ENCODE peak calls at places on chromosome 20, in nine cellular contexts. One of them, this sample, is unnamed.

GRCh38 chr20:43914697-43915208 is at the start of gene TOX2:
- DNase-seq in AG10803: peak; percentile 51
- DNase-seq in Caco-2: peak; percentile 60
- DNase-seq in retinal pigment epithelial cell: no peak
- DNase-seq in cardiac fibroblast: peak; percentile 61
- DNase-seq in tibial nerve: no peak
- DNase-seq in fibroblast of lung: peak; percentile 49
- DNase-seq in upper lobe of right lung: no peak
- DNase-seq in IMR-90: no peak
- DNase-seq in this sample: peak; percentile 49

GRCh38 chr20:37901280-37901666 is 1.7 kb upstream of the VSTM2L start:
- DNase-seq in AG10803: no peak
- DNase-seq in Caco-2: no peak
- DNase-seq in retinal pigment epithelial cell: no peak
- DNase-seq in cardiac fibroblast: no peak
- DNase-seq in tibial nerve: no peak
- DNase-seq in fibroblast of lung: no peak
- DNase-seq in upper lobe of right lung: no peak
- DNase-seq in IMR-90: no peak
- DNase-seq in this sample: peak; percentile 33

GRCh38 chr20:62487564-62488086 is 11.8 kb upstream of the GATA5 start:
- DNase-seq in AG10803: no peak
- DNase-seq in Caco-2: peak; percentile 87
- DNase-seq in retinal pigment epithelial cell: peak; percentile 23
- DNase-seq in cardiac fibroblast: no peak
- DNase-seq in tibial nerve: no peak
- DNase-seq in fibroblast of lung: no peak
- DNase-seq in upper lobe of right lung: no peak
- DNase-seq in IMR-90: no peak
- DNase-seq in this sample: no peak

GRCh38 chr20:50027611-50028105 is 44.9 kb downstream of the SNAI1 start:
- DNase-seq in AG10803: peak; percentile 90
- DNase-seq in Caco-2: no peak
- DNase-seq in retinal pigment epithelial cell: peak; percentile 69
- DNase-seq in cardiac fibroblast: peak; percentile 95
- DNase-seq in tibial nerve: no peak
- DNase-seq in fibroblast of lung: peak; percentile 85
- DNase-seq in upper lobe of right lung: peak; percentile 71
- DNase-seq in IMR-90: peak; percentile 92
- DNase-seq in this sample: peak; percentile 94

GRCh38 chr20:38844963-38845362 is 39.5 kb downstream of the PPP1R16B start:
- DNase-seq in AG10803: no peak
- DNase-seq in Caco-2: no peak
- DNase-seq in retinal pigment epithelial cell: no peak
- DNase-seq in cardiac fibroblast: no peak
- DNase-seq in tibial nerve: no peak
- DNase-seq in fibroblast of lung: no peak
- DNase-seq in upper lobe of right lung: no peak
- DNase-seq in IMR-90: no peak
- DNase-seq in this sample: no peak

GRCh38 chr20:25310921-25311728 is 63.2 kb downstream of the PYGB start:
- DNase-seq in AG10803: peak; percentile 94
- DNase-seq in Caco-2: no peak
- DNase-seq in retinal pigment epithelial cell: no peak
- DNase-seq in cardiac fibroblast: peak; percentile 63
- DNase-seq in tibial nerve: peak; percentile 19
- DNase-seq in fibroblast of lung: peak; percentile 81
- DNase-seq in upper lobe of right lung: peak; percentile 36
- DNase-seq in IMR-90: peak; percentile 95
- DNase-seq in this sample: peak; percentile 50

GRCh38 chr20:43751167-43752050 is 24.6 kb upstream of the GTSF1L start:
- DNase-seq in AG10803: peak; percentile 67
- DNase-seq in Caco-2: no peak
- DNase-seq in retinal pigment epithelial cell: no peak
- DNase-seq in cardiac fibroblast: peak; percentile 71
- DNase-seq in tibial nerve: no peak
- DNase-seq in fibroblast of lung: peak; percentile 93
- DNase-seq in upper lobe of right lung: no peak
- DNase-seq in IMR-90: peak; percentile 92
- DNase-seq in this sample: peak; percentile 75

GRCh38 chr20:1876217-1876921 is 18.8 kb upstream of the SIRPA start:
- DNase-seq in AG10803: no peak
- DNase-seq in Caco-2: peak; percentile 24
- DNase-seq in retinal pigment epithelial cell: no peak
- DNase-seq in cardiac fibroblast: no peak
- DNase-seq in tibial nerve: no peak
- DNase-seq in fibroblast of lung: no peak
- DNase-seq in upper lobe of right lung: no peak
- DNase-seq in IMR-90: no peak
- DNase-seq in this sample: no peak

GRCh38 chr20:58498445-58499068 is 16.6 kb downstream of the APCDD1L start:
- DNase-seq in AG10803: no peak
- DNase-seq in Caco-2: no peak
- DNase-seq in retinal pigment epithelial cell: no peak
- DNase-seq in cardiac fibroblast: no peak
- DNase-seq in tibial nerve: no peak
- DNase-seq in fibroblast of lung: no peak
- DNase-seq in upper lobe of right lung: no peak
- DNase-seq in IMR-90: no peak
- DNase-seq in this sample: no peak

GRCh38 chr20:17036546-17036945 is 190.3 kb upstream of the PCSK2 start:
- DNase-seq in AG10803: peak; percentile 8
- DNase-seq in Caco-2: no peak
- DNase-seq in retinal pigment epithelial cell: no peak
- DNase-seq in cardiac fibroblast: no peak
- DNase-seq in tibial nerve: no peak
- DNase-seq in fibroblast of lung: no peak
- DNase-seq in upper lobe of right lung: no peak
- DNase-seq in IMR-90: peak; percentile 58
- DNase-seq in this sample: no peak

GRCh38 chr20:48468571-48468970 is 359.2 kb downstream of the PREX1 start:
- DNase-seq in AG10803: no peak
- DNase-seq in Caco-2: no peak
- DNase-seq in retinal pigment epithelial cell: no peak
- DNase-seq in cardiac fibroblast: no peak
- DNase-seq in tibial nerve: no peak
- DNase-seq in fibroblast of lung: no peak
- DNase-seq in upper lobe of right lung: no peak
- DNase-seq in IMR-90: no peak
- DNase-seq in this sample: no peak

GRCh38 chr20:60993647-60994046 is 258.4 kb upstream of the CDH4 start:
- DNase-seq in AG10803: no peak
- DNase-seq in Caco-2: no peak
- DNase-seq in retinal pigment epithelial cell: no peak
- DNase-seq in cardiac fibroblast: no peak
- DNase-seq in tibial nerve: no peak
- DNase-seq in fibroblast of lung: peak; percentile 17
- DNase-seq in upper lobe of right lung: no peak
- DNase-seq in IMR-90: peak; percentile 8
- DNase-seq in this sample: no peak

DNA sequence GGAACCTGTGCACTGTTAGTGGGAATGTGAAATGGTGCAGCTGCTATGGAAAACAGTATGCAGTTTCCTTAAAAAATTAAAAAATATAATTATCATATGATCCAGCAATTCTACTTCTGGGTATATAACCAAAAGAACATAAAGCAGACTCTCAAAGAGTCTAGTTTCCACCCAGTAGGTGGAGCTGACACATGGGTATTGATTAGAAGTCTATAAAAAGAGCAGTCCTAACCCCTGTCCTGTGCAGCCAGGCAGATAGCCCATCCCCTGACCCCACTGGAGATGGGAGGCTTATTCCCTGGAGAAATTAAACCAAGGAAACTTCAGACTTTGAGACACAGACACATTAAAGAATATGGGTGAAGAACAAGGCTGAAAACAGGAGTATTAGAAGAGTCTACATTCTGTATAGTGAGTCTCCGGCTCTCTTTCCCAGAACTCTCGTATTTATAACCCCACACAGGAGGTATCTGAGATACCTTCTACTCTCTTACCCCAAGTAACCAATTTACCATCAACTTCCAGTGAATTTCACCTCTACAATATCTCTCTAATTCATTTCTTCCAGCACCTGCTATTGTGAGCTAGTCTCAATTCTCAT is 92.3 kb downstream of the SEL1L2 start:
- DNase-seq in AG10803: no peak
- DNase-seq in Caco-2: peak; percentile 15
- DNase-seq in retinal pigment epithelial cell: no peak
- DNase-seq in cardiac fibroblast: no peak
- DNase-seq in tibial nerve: no peak
- DNase-seq in fibroblast of lung: no peak
- DNase-seq in upper lobe of right lung: no peak
- DNase-seq in IMR-90: no peak
- DNase-seq in this sample: no peak
- TF ChIP-seq CTCF in AG10803: peak; percentile 49
- TF ChIP-seq CTCF in Caco-2: peak; percentile 43
- TF ChIP-seq CTCF in retinal pigment epithelial cell: peak; percentile 20
- TF ChIP-seq CTCF in cardiac fibroblast: no peak
- TF ChIP-seq CTCF in tibial nerve: no peak
- TF ChIP-seq CTCF in fibroblast of lung: no peak
- TF ChIP-seq CTCF in upper lobe of right lung: no peak
- TF ChIP-seq CTCF in IMR-90: no peak
- TF ChIP-seq CTCF in this sample: no peak

GRCh38 chr20:35618032-35618371 is 2.4 kb downstream of the SPAG4 start:
- DNase-seq in AG10803: no peak
- DNase-seq in Caco-2: no peak
- DNase-seq in retinal pigment epithelial cell: no peak
- DNase-seq in cardiac fibroblast: no peak
- DNase-seq in tibial nerve: no peak
- DNase-seq in fibroblast of lung: no peak
- DNase-seq in upper lobe of right lung: no peak
- DNase-seq in IMR-90: no peak
- DNase-seq in this sample: no peak

GRCh38 chr20:35618372-35619131 is 2.9 kb downstream of the SPAG4 start:
- DNase-seq in AG10803: peak; percentile 19
- DNase-seq in Caco-2: peak; percentile 67
- DNase-seq in retinal pigment epithelial cell: peak; percentile 10
- DNase-seq in cardiac fibroblast: peak; percentile 37
- DNase-seq in tibial nerve: no peak
- DNase-seq in fibroblast of lung: peak; percentile 15
- DNase-seq in upper lobe of right lung: no peak
- DNase-seq in IMR-90: peak; percentile 23
- DNase-seq in this sample: peak; percentile 39

GRCh38 chr20:35616465-35617396 is 1.1 kb downstream of the SPAG4 start:
- DNase-seq in AG10803: peak; percentile 99
- DNase-seq in Caco-2: peak; percentile 96
- DNase-seq in retinal pigment epithelial cell: peak; percentile 97
- DNase-seq in cardiac fibroblast: peak; percentile 100
- DNase-seq in tibial nerve: peak; percentile 74
- DNase-seq in fibroblast of lung: peak; percentile 100
- DNase-seq in upper lobe of right lung: peak; percentile 95
- DNase-seq in IMR-90: peak; percentile 99
- DNase-seq in this sample: peak; percentile 100

GRCh38 chr20:35615667-35616464 is at the start of gene SPAG4:
- DNase-seq in AG10803: no peak
- DNase-seq in Caco-2: peak; percentile 100
- DNase-seq in retinal pigment epithelial cell: no peak
- DNase-seq in cardiac fibroblast: peak; percentile 85
- DNase-seq in tibial nerve: peak; percentile 99
- DNase-seq in fibroblast of lung: peak; percentile 82
- DNase-seq in upper lobe of right lung: peak; percentile 100
- DNase-seq in IMR-90: peak; percentile 78
- DNase-seq in this sample: peak; percentile 82

GRCh38 chr20:35617397-35618031 is 1.9 kb downstream of the SPAG4 start:
- DNase-seq in AG10803: peak; percentile 46
- DNase-seq in Caco-2: peak; percentile 88
- DNase-seq in retinal pigment epithelial cell: peak; percentile 33
- DNase-seq in cardiac fibroblast: peak; percentile 72
- DNase-seq in tibial nerve: peak; percentile 27
- DNase-seq in fibroblast of lung: peak; percentile 60
- DNase-seq in upper lobe of right lung: peak; percentile 72
- DNase-seq in IMR-90: peak; percentile 53
- DNase-seq in this sample: peak; percentile 56
- H3K4me3 ChIP-seq in AG10803: peak overlapping the region; percentile 71
- H3K4me3 ChIP-seq in Caco-2: peak overlapping the region; percentile 66
- H3K4me3 ChIP-seq in retinal pigment epithelial cell: peak overlapping the region; percentile 71
- H3K4me3 ChIP-seq in cardiac fibroblast: peak overlapping the region; percentile 65
- H3K4me3 ChIP-seq in tibial nerve: peak overlapping the region; percentile 75
- H3K4me3 ChIP-seq in fibroblast of lung: peak overlapping the region; percentile 64
- H3K4me3 ChIP-seq in upper lobe of right lung: peak overlapping the region; percentile 56
- H3K4me3 ChIP-seq in IMR-90: peak overlapping the region; percentile 73
- H3K4me3 ChIP-seq in this sample: peak overlapping the region; percentile 61

GRCh38 chr20:14193885-14194284 is 143.5 kb downstream of the FLRT3 start:
- DNase-seq in AG10803: no peak
- DNase-seq in Caco-2: peak; percentile 16
- DNase-seq in retinal pigment epithelial cell: no peak
- DNase-seq in cardiac fibroblast: no peak
- DNase-seq in tibial nerve: no peak
- DNase-seq in fibroblast of lung: no peak
- DNase-seq in upper lobe of right lung: no peak
- DNase-seq in IMR-90: no peak
- DNase-seq in this sample: peak; percentile 3
- TF ChIP-seq CTCF in AG10803: peak; percentile 17
- TF ChIP-seq CTCF in Caco-2: no peak
- TF ChIP-seq CTCF in retinal pigment epithelial cell: peak; percentile 37
- TF ChIP-seq CTCF in cardiac fibroblast: no peak
- TF ChIP-seq CTCF in tibial nerve: no peak
- TF ChIP-seq CTCF in fibroblast of lung: peak; percentile 21
- TF ChIP-seq CTCF in upper lobe of right lung: no peak
- TF ChIP-seq CTCF in IMR-90: peak; percentile 0
- TF ChIP-seq CTCF in this sample: peak; percentile 12

DNA sequence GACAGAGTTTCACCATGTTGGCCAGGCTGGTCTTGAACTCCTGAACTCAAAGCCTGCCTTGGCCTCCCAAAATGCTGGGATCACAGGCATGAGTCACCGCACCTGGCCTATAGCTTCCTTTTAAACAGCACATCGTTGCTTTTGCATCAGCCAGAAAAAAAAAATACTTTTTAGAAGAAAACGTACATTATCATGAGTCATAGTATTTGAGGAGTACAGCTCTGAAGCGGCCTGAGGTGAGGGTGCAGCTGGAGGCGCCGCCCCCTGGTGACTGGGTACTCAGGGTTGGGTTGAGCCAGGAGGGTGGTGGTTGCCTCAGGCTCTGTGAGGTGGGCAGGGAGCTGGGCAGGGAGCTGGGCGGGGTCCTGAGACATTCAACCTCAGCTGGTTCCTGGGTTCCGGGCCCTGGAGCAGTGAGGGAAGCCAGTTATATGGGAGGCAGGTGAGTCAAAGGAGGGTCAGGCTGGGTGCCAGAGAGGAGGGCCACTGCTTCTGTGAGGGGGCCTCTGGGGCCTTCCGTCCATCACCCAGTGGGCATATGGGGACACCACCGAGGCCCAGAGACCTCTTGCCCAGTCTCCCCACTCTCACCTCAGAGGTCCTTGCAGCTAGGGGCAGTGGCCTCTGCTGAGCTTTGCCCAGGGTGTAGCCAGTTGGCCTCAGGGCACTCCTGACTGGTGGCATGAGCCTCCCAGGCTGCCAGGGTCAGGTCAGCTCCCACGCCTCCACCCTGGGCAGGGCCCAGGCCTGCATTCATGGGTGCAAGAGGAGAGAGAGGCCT is 11.7 kb upstream of the ID1 start:
- DNase-seq in AG10803: peak; percentile 65
- DNase-seq in Caco-2: peak; percentile 71
- DNase-seq in retinal pigment epithelial cell: no peak
- DNase-seq in cardiac fibroblast: peak; percentile 80
- DNase-seq in tibial nerve: no peak
- DNase-seq in fibroblast of lung: peak; percentile 90
- DNase-seq in upper lobe of right lung: peak; percentile 79
- DNase-seq in IMR-90: peak; percentile 89
- DNase-seq in this sample: peak; percentile 79
- H3K4me3 ChIP-seq in AG10803: no peak overlapping the region
- H3K4me3 ChIP-seq in Caco-2: no peak overlapping the region
- H3K4me3 ChIP-seq in retinal pigment epithelial cell: no peak overlapping the region
- H3K4me3 ChIP-seq in cardiac fibroblast: no peak overlapping the region
- H3K4me3 ChIP-seq in tibial nerve: no peak overlapping the region
- H3K4me3 ChIP-seq in fibroblast of lung: no peak overlapping the region
- H3K4me3 ChIP-seq in upper lobe of right lung: no peak overlapping the region
- H3K4me3 ChIP-seq in IMR-90: no peak overlapping the region
- H3K4me3 ChIP-seq in this sample: no peak overlapping the region

GRCh38 chr20:6703047-6703446 is 64.4 kb upstream of the BMP2 start:
- DNase-seq in AG10803: no peak
- DNase-seq in Caco-2: no peak
- DNase-seq in retinal pigment epithelial cell: no peak
- DNase-seq in cardiac fibroblast: no peak
- DNase-seq in tibial nerve: no peak
- DNase-seq in fibroblast of lung: no peak
- DNase-seq in upper lobe of right lung: no peak
- DNase-seq in IMR-90: no peak
- DNase-seq in this sample: no peak
- TF ChIP-seq CTCF in AG10803: no peak
- TF ChIP-seq CTCF in Caco-2: no peak
- TF ChIP-seq CTCF in retinal pigment epithelial cell: no peak
- TF ChIP-seq CTCF in cardiac fibroblast: no peak
- TF ChIP-seq CTCF in tibial nerve: no peak
- TF ChIP-seq CTCF in fibroblast of lung: no peak
- TF ChIP-seq CTCF in upper lobe of right lung: no peak
- TF ChIP-seq CTCF in IMR-90: no peak
- TF ChIP-seq CTCF in this sample: no peak

This sample was measured in fibroblast of pulmonary artery.